ENCODE peak calls at places on chromosomes 11 and 22, in five cellular contexts. One of them, this sample, is unnamed.

GRCh38 chr11:118619444-118620205 is 12.2 kb downstream of the PHLDB1 start:
- DNase-seq in K562: no peak
- DNase-seq in GM12878: no peak
- DNase-seq in HepG2: no peak
- DNase-seq in H1: no peak
- DNase-seq in this sample: no peak

GRCh38 chr11:69008774-69009440 is 4.1 kb downstream of the MRGPRF start:
- DNase-seq in K562: peak
- DNase-seq in GM12878: no peak
- DNase-seq in HepG2: peak
- DNase-seq in H1: peak
- DNase-seq in this sample: peak

GRCh38 chr11:100008440-100008839 is 678.6 kb upstream of the ARHGAP42 start:
- DNase-seq in K562: no peak
- DNase-seq in GM12878: no peak
- DNase-seq in HepG2: no peak
- DNase-seq in H1: no peak
- DNase-seq in this sample: no peak

GRCh38 chr11:1541474-1542204 is 30.4 kb downstream of the DUSP8 start:
- DNase-seq in K562: no peak
- DNase-seq in GM12878: no peak
- DNase-seq in HepG2: peak
- DNase-seq in H1: no peak
- DNase-seq in this sample: no peak

GRCh38 chr11:126115253-126115540 is 52.5 kb upstream of the CDON start:
- DNase-seq in K562: no peak
- DNase-seq in GM12878: no peak
- DNase-seq in HepG2: no peak
- DNase-seq in H1: no peak
- DNase-seq in this sample: no peak

GRCh38 chr22:45518580-45518991 is 15.9 kb downstream of the FBLN1 start:
- DNase-seq in K562: no peak
- DNase-seq in GM12878: no peak
- DNase-seq in HepG2: peak
- DNase-seq in H1: no peak
- DNase-seq in this sample: no peak

GRCh38 chr22:24189249-24190158 is 8.2 kb downstream of the SUSD2 start:
- DNase-seq in K562: peak
- DNase-seq in GM12878: no peak
- DNase-seq in HepG2: peak
- DNase-seq in H1: peak
- DNase-seq in this sample: no peak

GRCh38 chr11:67114275-67114896 is 4.7 kb upstream of the KDM2A start:
- DNase-seq in K562: no peak
- DNase-seq in GM12878: no peak
- DNase-seq in HepG2: no peak
- DNase-seq in H1: no peak
- DNase-seq in this sample: no peak

GRCh38 chr11:65781962-65782815 is 1.4 kb upstream of the AP5B1 start:
- DNase-seq in K562: no peak
- DNase-seq in GM12878: no peak
- DNase-seq in HepG2: no peak
- DNase-seq in H1: no peak
- DNase-seq in this sample: no peak

GRCh38 chr22:37160037-37160436 is 10.3 kb upstream of the IL2RB start:
- DNase-seq in K562: no peak
- DNase-seq in GM12878: no peak
- DNase-seq in HepG2: no peak
- DNase-seq in H1: no peak
- DNase-seq in this sample: no peak

GRCh38 chr22:29782061-29782845 is 15.1 kb downstream of the UQCR10 start:
- DNase-seq in K562: no peak
- DNase-seq in GM12878: no peak
- DNase-seq in HepG2: peak
- DNase-seq in H1: no peak
- DNase-seq in this sample: no peak

GRCh38 chr11:75557649-75558494 is 4.2 kb upstream of the SERPINH1 start:
- DNase-seq in K562: peak
- DNase-seq in GM12878: no peak
- DNase-seq in HepG2: no peak
- DNase-seq in H1: no peak
- DNase-seq in this sample: no peak

GRCh38 chr22:46612341-46612903 is 7.8 kb upstream of the GRAMD4 start:
- DNase-seq in K562: no peak
- DNase-seq in GM12878: no peak
- DNase-seq in HepG2: no peak
- DNase-seq in H1: no peak
- DNase-seq in this sample: no peak

DNA sequence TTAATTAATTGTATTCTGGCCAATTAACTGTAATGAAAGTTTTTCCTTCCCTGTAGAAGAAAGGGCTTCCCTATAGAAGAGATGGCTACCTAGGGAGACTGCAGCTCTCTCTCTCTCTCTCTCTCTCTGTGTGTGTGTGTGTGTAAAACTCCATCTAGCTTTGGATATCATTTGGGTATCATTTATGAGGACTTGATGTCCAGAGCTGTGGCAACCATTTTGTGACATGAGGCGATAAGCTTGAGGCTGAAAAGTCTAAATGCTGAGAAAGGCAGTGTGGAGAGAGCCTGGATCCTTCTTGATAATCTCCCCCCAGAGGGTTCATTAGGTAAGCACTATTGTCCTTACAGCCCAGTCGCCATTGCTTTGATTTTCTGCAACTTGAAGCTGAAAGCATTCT is 30.7 kb upstream of the RASD2 start:
- DNase-seq in K562: no peak
- DNase-seq in GM12878: no peak
- DNase-seq in HepG2: no peak
- DNase-seq in H1: no peak
- DNase-seq in this sample: no peak
- TF ChIP-seq YY1 in K562: no peak
- TF ChIP-seq YY1 in GM12878: no peak
- TF ChIP-seq YY1 in HepG2: no peak
- TF ChIP-seq YY1 in H1: no peak
- TF ChIP-seq YY1 in this sample: no peak

DNA sequence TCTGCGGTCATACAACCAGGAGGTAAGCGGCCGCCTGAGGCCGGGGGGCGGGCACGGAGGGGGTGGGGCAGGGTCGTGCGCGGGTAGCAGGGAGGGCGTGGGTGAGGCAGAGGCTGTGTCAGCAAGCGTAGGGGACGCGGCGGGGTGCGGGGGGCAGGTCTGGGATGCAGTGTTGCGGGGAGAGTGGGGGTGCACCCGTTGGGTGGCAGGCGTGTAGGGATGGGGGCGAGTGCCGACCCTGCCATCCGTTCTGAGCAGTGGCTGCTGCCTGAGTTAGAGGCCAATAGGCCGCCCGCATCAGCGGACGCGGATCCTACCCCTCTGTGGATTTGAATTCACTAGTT is 1.4 kb downstream of the RIC8A start:
- DNase-seq in K562: no peak
- DNase-seq in GM12878: no peak
- DNase-seq in HepG2: no peak
- DNase-seq in H1: no peak
- DNase-seq in this sample: no peak
- H3K27ac ChIP-seq in K562: peak
- H3K27ac ChIP-seq in GM12878: peak
- H3K27ac ChIP-seq in HepG2: peak
- H3K27ac ChIP-seq in H1: no peak
- H3K27ac ChIP-seq in this sample: peak

GRCh38 chr11:129855086-129855485 is 39.4 kb downstream of the TMEM45B start:
- DNase-seq in K562: no peak
- DNase-seq in GM12878: no peak
- DNase-seq in HepG2: no peak
- DNase-seq in H1: no peak
- DNase-seq in this sample: no peak

GRCh38 chr11:129849447-129850130 is 33.9 kb downstream of the TMEM45B start:
- DNase-seq in K562: no peak
- DNase-seq in GM12878: no peak
- DNase-seq in HepG2: no peak
- DNase-seq in H1: no peak
- DNase-seq in this sample: no peak

GRCh38 chr11:129853508-129854228 is 38.0 kb downstream of the TMEM45B start:
- DNase-seq in K562: no peak
- DNase-seq in GM12878: no peak
- DNase-seq in HepG2: peak
- DNase-seq in H1: no peak
- DNase-seq in this sample: no peak

GRCh38 chr11:129854229-129854805 is 38.7 kb downstream of the TMEM45B start:
- DNase-seq in K562: no peak
- DNase-seq in GM12878: no peak
- DNase-seq in HepG2: no peak
- DNase-seq in H1: no peak
- DNase-seq in this sample: no peak

DNA sequence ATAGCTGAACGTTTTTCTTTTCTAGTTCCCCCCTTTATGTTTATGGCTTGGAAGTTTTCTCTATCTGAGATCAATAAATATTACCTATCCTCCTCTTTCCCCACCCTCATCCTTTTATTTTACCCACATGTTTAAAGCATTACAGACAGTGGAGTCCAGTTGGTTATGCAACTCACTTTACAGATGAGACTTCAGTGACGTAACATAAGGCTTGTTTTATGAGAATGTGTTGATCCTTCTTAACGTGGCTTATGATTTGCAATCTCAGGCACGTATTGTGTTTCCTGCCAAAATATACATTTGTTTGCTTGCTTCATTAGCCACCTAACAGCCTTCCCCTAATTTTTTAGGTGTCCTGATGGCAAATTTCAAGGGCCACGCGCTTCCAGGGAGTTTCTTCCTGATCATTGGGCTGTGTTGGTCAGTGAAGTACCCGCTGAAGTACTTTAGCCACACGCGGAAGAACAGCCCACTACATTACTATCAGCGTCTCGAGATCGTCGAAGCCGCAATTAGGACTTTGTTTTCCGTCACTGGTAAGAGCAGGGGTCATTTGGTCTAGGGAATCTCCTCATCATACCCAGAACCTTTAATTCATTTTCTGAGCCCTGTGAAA is 36.6 kb downstream of the TMEM45B start:
- DNase-seq in K562: no peak
- DNase-seq in GM12878: no peak
- DNase-seq in HepG2: no peak
- DNase-seq in H1: no peak
- DNase-seq in this sample: no peak
- TF ChIP-seq YY1 in K562: no peak
- TF ChIP-seq YY1 in GM12878: no peak
- TF ChIP-seq YY1 in HepG2: no peak
- TF ChIP-seq YY1 in H1: no peak
- TF ChIP-seq YY1 in this sample: no peak

GRCh38 chr11:60906132-60906972 is at the start of gene PRPF19:
- DNase-seq in K562: peak
- DNase-seq in GM12878: peak
- DNase-seq in HepG2: peak
- DNase-seq in H1: peak
- DNase-seq in this sample: peak

GRCh38 chr11:60905551-60906113 is 753 bp downstream of the PRPF19 start:
- DNase-seq in K562: peak
- DNase-seq in GM12878: no peak
- DNase-seq in HepG2: peak
- DNase-seq in H1: no peak
- DNase-seq in this sample: no peak

GRCh38 chr11:60902625-60903024 is 3.8 kb downstream of the PRPF19 start:
- DNase-seq in K562: no peak
- DNase-seq in GM12878: no peak
- DNase-seq in HepG2: no peak
- DNase-seq in H1: no peak
- DNase-seq in this sample: no peak

GRCh38 chr11:60908803-60909202 is 2.4 kb upstream of the PRPF19 start:
- DNase-seq in K562: no peak
- DNase-seq in GM12878: no peak
- DNase-seq in HepG2: no peak
- DNase-seq in H1: no peak
- DNase-seq in this sample: no peak

DNA sequence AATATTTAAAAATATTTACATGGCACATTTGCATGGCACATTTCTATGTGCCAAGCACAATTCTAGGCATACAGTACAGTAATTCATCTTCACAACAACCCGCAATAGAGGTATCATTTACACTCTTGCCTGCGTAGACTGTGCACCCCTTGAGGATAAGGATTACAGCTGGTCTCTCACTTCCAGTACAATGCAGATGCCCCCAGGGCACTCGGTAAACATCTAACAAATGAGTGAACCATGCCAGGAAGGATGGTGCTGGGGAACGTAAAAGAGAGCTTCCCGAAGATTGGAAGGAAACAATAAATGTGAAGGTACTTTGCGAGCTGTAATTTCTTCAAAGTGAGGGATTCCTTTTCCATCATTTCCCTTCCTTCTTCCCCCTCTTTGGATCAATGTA is 1.3 kb downstream of the PRPF19 start:
- DNase-seq in K562: no peak
- DNase-seq in GM12878: no peak
- DNase-seq in HepG2: no peak
- DNase-seq in H1: no peak
- DNase-seq in this sample: no peak
- H3K27ac ChIP-seq in K562: peak
- H3K27ac ChIP-seq in GM12878: peak
- H3K27ac ChIP-seq in HepG2: peak
- H3K27ac ChIP-seq in H1: no peak
- H3K27ac ChIP-seq in this sample: no peak